ENCODE peak calls at places on chromosomes 11 and 22, in four cellular contexts. U is hypothalamus; M is stimulated activated CD4-positive, alpha-beta T cell treated with anti-CD3 and anti-CD28 coated beads, Interleukin-4, amount 100 ng/mL, for 48 hours; Q is left ventricle myocardium inferior. K is an unnamed sample.

GRCh38 chr11:66891849-66892660 is 35.2 kb downstream of the LRFN4 start:
- DNase-seq in Q (no peak), M (peak), U (no peak), K (peak)

GRCh38 chr11:44623716-44624491 is 58.4 kb downstream of the CD82 start:
- DNase-seq in Q (no peak), M (no peak), U (no peak), K (peak)

GRCh38 chr22:40485813-40486610 is 115.6 kb downstream of the SGSM3 start:
- DNase-seq in Q (no peak), M (no peak), U (no peak), K (peak)

GRCh38 chr11:7056828-7057513 is 31.8 kb upstream of the RBMXL2 start:
- DNase-seq in Q (no peak), M (no peak), U (no peak), K (no peak)

GRCh38 chr11:35363246-35364100 is 55.9 kb downstream of the SLC1A2 start:
- DNase-seq in U (no peak), Q (no peak), M (no peak), K (no peak)

GRCh38 chr11:122434786-122435185 is 220.7 kb upstream of the UBASH3B start:
- DNase-seq in U (no peak), Q (no peak), M (no peak), K (no peak)

GRCh38 chr11:129425214-129425613 is 49.6 kb downstream of the BARX2 start:
- DNase-seq in M (no peak), U (no peak), Q (no peak), K (no peak)

GRCh38 chr22:39729141-39729934 is 158.8 kb downstream of the CACNA1I start:
- DNase-seq in M (no peak), U (no peak), Q (no peak), K (no peak)

GRCh38 chr11:95767498-95767897 is 22.1 kb downstream of the FAM76B start:
- DNase-seq in U (no peak), Q (no peak), M (no peak), K (peak)

GRCh38 chr22:37053310-37054077 is 2.0 kb downstream of the KCTD17 start:
- DNase-seq in M (no peak), Q (peak), U (no peak), K (no peak)

GRCh38 chr11:119107538-119108150 is 500 bp downstream of the C2CD2L start:
- DNase-seq in M (no peak), Q (no peak), U (no peak), K (no peak)

GRCh38 chr22:22078329-22078728 is 95.7 kb upstream of the TOP3B start:
- DNase-seq in Q (no peak), M (no peak), U (no peak), K (no peak)

GRCh38 chr22:45034156-45034555 is 24.4 kb upstream of the PHF21B start:
- DNase-seq in Q (no peak), M (no peak), U (no peak), K (no peak)

K was measured in astrocyte.